ENCODE peak calls at places on chromosomes 16 and 17, in eight cellular contexts. Q, E, L, X, J, T, K and P are unnamed samples.
A peak's percentile ranks its signal among the peaks of the same experiment; 100 is the strongest.

GRCh38 chr16:30893082-30893743 is 664 bp downstream of the BCL7C start:
- DNase-seq in Q (peak; percentile 72), E (no peak), L (peak; percentile 36), X (no peak), J (no peak), T (no peak), K (no peak), P (no peak)

GRCh38 chr17:45370949-45371413 is 54.2 kb upstream of the MAP3K14 start:
- DNase-seq in Q (no peak), E (no peak), L (no peak), X (no peak), J (no peak), T (no peak), K (peak; percentile 31), P (no peak)

GRCh38 chr17:16013943-16014407 is 14.4 kb downstream of the TTC19 start:
- DNase-seq in Q (no peak), E (no peak), L (no peak), X (peak; percentile 22), J (peak; percentile 81), T (no peak), K (peak; percentile 90), P (no peak)

GRCh38 chr16:55842369-55843104 is 9.6 kb upstream of the CES1 start:
- DNase-seq in Q (no peak), E (no peak), L (no peak), X (no peak), J (peak; percentile 17), T (no peak), K (peak; percentile 51), P (peak; percentile 53)

GRCh38 chr16:9976641-9977040 is 205.6 kb downstream of the GRIN2A start:
- DNase-seq in Q (no peak), E (no peak), L (no peak), X (no peak), J (no peak), T (peak; percentile 88), K (no peak), P (no peak)

GRCh38 chr16:4333308-4333638 is 17.4 kb downstream of the GLIS2 start:
- DNase-seq in Q (no peak), E (no peak), L (no peak), X (no peak), J (no peak), T (no peak), K (no peak), P (no peak)

GRCh38 chr17:44203731-44204452 is 4.2 kb upstream of the ATXN7L3 start:
- DNase-seq in Q (peak; percentile 30), E (no peak), L (no peak), X (no peak), J (no peak), T (no peak), K (peak; percentile 67), P (peak; percentile 39)

GRCh38 chr17:63571632-63572310 is 21.5 kb downstream of the DCAF7 start:
- DNase-seq in Q (no peak), E (no peak), L (no peak), X (peak; percentile 56), J (no peak), T (no peak), K (peak; percentile 60), P (no peak)

GRCh38 chr16:66569827-66570405 is 3.7 kb downstream of the CMTM1 start:
- DNase-seq in Q (no peak), E (no peak), L (no peak), X (no peak), J (no peak), T (no peak), K (peak; percentile 39), P (no peak)

GRCh38 chr16:55297062-55297909 is 26.7 kb upstream of the IRX6 start:
- DNase-seq in Q (no peak), E (no peak), L (no peak), X (no peak), J (no peak), T (no peak), K (peak; percentile 65), P (no peak)

GRCh38 chr16:80202831-80203230 is 338.0 kb upstream of the DYNLRB2 start:
- DNase-seq in Q (no peak), E (no peak), L (no peak), X (no peak), J (no peak), T (no peak), K (no peak), P (no peak)

GRCh38 chr17:7873051-7873450 is 15.2 kb downstream of the CYB5D1 start:
- DNase-seq in Q (no peak), E (no peak), L (no peak), X (no peak), J (no peak), T (no peak), K (no peak), P (no peak)

GRCh38 chr16:88619859-88620655 is 18.3 kb upstream of the IL17C start:
- DNase-seq in Q (no peak), E (no peak), L (no peak), X (no peak), J (no peak), T (no peak), K (no peak), P (no peak)

GRCh38 chr16:77191259-77191969 is 424 bp downstream of the MON1B start:
- DNase-seq in Q (peak; percentile 35), E (no peak), L (peak; percentile 31), X (no peak), J (no peak), T (no peak), K (no peak), P (no peak)

GRCh38 chr17:13813347-13814240 is 211.9 kb upstream of the HS3ST3A1 start:
- DNase-seq in Q (no peak), E (no peak), L (no peak), X (no peak), J (no peak), T (no peak), K (peak; percentile 27), P (no peak)

GRCh38 chr16:74575805-74576643 is 30.9 kb downstream of the GLG1 start:
- DNase-seq in Q (no peak), E (no peak), L (no peak), X (no peak), J (no peak), T (no peak), K (no peak), P (no peak)

GRCh38 chr17:2860045-2860444 is 63.8 kb downstream of the RAP1GAP2 start:
- DNase-seq in Q (no peak), E (no peak), L (no peak), X (no peak), J (no peak), T (no peak), K (no peak), P (no peak)

GRCh38 chr17:82154881-82155331 is 56.9 kb upstream of the FASN start:
- DNase-seq in Q (peak; percentile 47), E (no peak), L (no peak), X (no peak), J (no peak), T (no peak), K (no peak), P (no peak)

GRCh38 chr17:41777157-41777578 is 9.3 kb downstream of the JUP start:
- DNase-seq in Q (no peak), E (no peak), L (no peak), X (no peak), J (no peak), T (no peak), K (no peak), P (no peak)
- TF ChIP-seq CTCF in Q (no peak), E (no peak), L (peak; percentile 11), X (peak; percentile 33), J (no peak), T (peak; percentile 42), K (no peak), P (no peak)

GRCh38 chr17:72467841-72468653 is 347.2 kb downstream of the SOX9 start:
- DNase-seq in Q (no peak), E (no peak), L (peak; percentile 88), X (peak; percentile 64), J (no peak), T (no peak), K (no peak), P (peak; percentile 15)
- TF ChIP-seq CTCF in Q (no peak), E (no peak), L (no peak), X (no peak), J (no peak), T (no peak), K (no peak), P (no peak)

GRCh38 chr16:89701425-89702406 is at the start of gene SPATA2L:
- DNase-seq in Q (peak; percentile 99), E (peak; percentile 66), L (peak; percentile 97), X (no peak), J (peak; percentile 32), T (peak; percentile 86), K (peak; percentile 91), P (peak; percentile 62)
- TF ChIP-seq CTCF in Q (no peak), E (no peak), L (no peak), X (peak; percentile 14), J (no peak), T (peak; percentile 18), K (no peak), P (no peak)

GRCh38 chr17:19401321-19402010 is 9.6 kb upstream of the RNF112 start:
- DNase-seq in Q (no peak), E (no peak), L (peak; percentile 82), X (no peak), J (no peak), T (no peak), K (no peak), P (no peak)

GRCh38 chr17:19398301-19399181 is 11.6 kb upstream of the MFAP4 start:
- DNase-seq in Q (peak; percentile 42), E (peak; percentile 39), L (peak; percentile 94), X (no peak), J (no peak), T (no peak), K (peak; percentile 79), P (peak; percentile 78)

GRCh38 chr17:19392303-19392702 is 5.3 kb upstream of the MFAP4 start:
- DNase-seq in Q (no peak), E (no peak), L (no peak), X (no peak), J (no peak), T (no peak), K (no peak), P (no peak)

GRCh38 chr17:19399750-19400450 is 11.1 kb upstream of the RNF112 start:
- DNase-seq in Q (no peak), E (no peak), L (no peak), X (no peak), J (no peak), T (no peak), K (no peak), P (no peak)

GRCh38 chr17:19397556-19398041 is 10.6 kb upstream of the MFAP4 start:
- DNase-seq in Q (no peak), E (no peak), L (peak; percentile 71), X (no peak), J (no peak), T (no peak), K (no peak), P (no peak)
- TF ChIP-seq CTCF in Q (no peak), E (no peak), L (no peak), X (no peak), J (no peak), T (no peak), K (no peak), P (no peak)